ENCODE peak calls at places on chromosomes 13 and 19, in ten cellular contexts. K is uterus; Q is right cardiac atrium; H is prostate gland; P is CD4-positive, CD25-positive, alpha-beta regulatory T cell; T is mammary epithelial cell; C is neural progenitor cell; N is fibroblast of lung; J is body of pancreas; B is Panc1. L is an unnamed sample.

GRCh38 chr13:97342136-97342535 is 91.8 kb upstream of the RAP2A start:
- DNase-seq in K (no peak), Q (no peak), H (no peak), P (no peak), T (no peak), C (no peak), N (no peak), J (no peak), B (no peak), L (no peak)

GRCh38 chr13:33353646-33354045 is 68.1 kb upstream of the STARD13 start:
- DNase-seq in K (no peak), Q (no peak), H (no peak), P (no peak), T (no peak), C (no peak), N (no peak), J (no peak), B (no peak), L (no peak)

GRCh38 chr19:39166571-39167391 is 30.0 kb upstream of the NCCRP1 start:
- DNase-seq in K (peak; percentile 78), Q (peak; percentile 92), H (peak; percentile 89), P (no peak), T (peak; percentile 42), C (peak; percentile 40), N (peak; percentile 21), J (peak; percentile 88), B (no peak), L (peak; percentile 92)

GRCh38 chr13:52713894-52714293 is 25.7 kb downstream of the CNMD start:
- DNase-seq in K (no peak), Q (peak; percentile 73), H (no peak), P (no peak), T (no peak), C (no peak), N (no peak), J (no peak), B (no peak), L (peak; percentile 18)

GRCh38 chr13:87656311-87656710 is 14.9 kb upstream of the SLITRK5 start:
- DNase-seq in K (no peak), Q (no peak), H (no peak), P (no peak), T (no peak), C (peak; percentile 20), N (peak; percentile 70), J (no peak), B (no peak), L (no peak)

GRCh38 chr19:30906871-30907270 is 442.4 kb downstream of the TSHZ3 start:
- DNase-seq in K (no peak), Q (no peak), H (no peak), P (no peak), T (no peak), C (no peak), N (no peak), J (no peak), B (no peak), L (no peak)

GRCh38 chr19:13207237-13208130 is 57.3 kb downstream of the IER2 start:
- DNase-seq in K (peak; percentile 41), Q (peak; percentile 80), H (no peak), P (no peak), T (no peak), C (peak; percentile 45), N (no peak), J (no peak), B (no peak), L (no peak)

GRCh38 chr13:30148171-30148754 is 159.1 kb downstream of the KATNAL1 start:
- DNase-seq in K (no peak), Q (peak; percentile 63), H (no peak), P (peak; percentile 78), T (no peak), C (no peak), N (no peak), J (no peak), B (no peak), L (no peak)

GRCh38 chr13:20378721-20379120 is 146.6 kb upstream of the GJB6 start:
- DNase-seq in K (no peak), Q (no peak), H (no peak), P (no peak), T (no peak), C (no peak), N (no peak), J (no peak), B (no peak), L (no peak)

GRCh38 chr19:43576479-43576878 is 878 bp downstream of the PINLYP start:
- DNase-seq in K (no peak), Q (no peak), H (no peak), P (no peak), T (peak; percentile 41), C (no peak), N (no peak), J (no peak), B (no peak), L (no peak)

GRCh38 chr19:38134538-38135149 is 89.4 kb downstream of the DPF1 start:
- DNase-seq in K (no peak), Q (no peak), H (no peak), P (no peak), T (peak; percentile 39), C (peak; percentile 78), N (peak; percentile 55), J (peak; percentile 34), B (peak; percentile 25), L (peak; percentile 40)

GRCh38 chr19:31531326-31531725 is 182.1 kb upstream of the TSHZ3 start:
- DNase-seq in K (no peak), Q (no peak), H (no peak), P (no peak), T (no peak), C (no peak), N (no peak), J (no peak), B (no peak), L (no peak)

DNA sequence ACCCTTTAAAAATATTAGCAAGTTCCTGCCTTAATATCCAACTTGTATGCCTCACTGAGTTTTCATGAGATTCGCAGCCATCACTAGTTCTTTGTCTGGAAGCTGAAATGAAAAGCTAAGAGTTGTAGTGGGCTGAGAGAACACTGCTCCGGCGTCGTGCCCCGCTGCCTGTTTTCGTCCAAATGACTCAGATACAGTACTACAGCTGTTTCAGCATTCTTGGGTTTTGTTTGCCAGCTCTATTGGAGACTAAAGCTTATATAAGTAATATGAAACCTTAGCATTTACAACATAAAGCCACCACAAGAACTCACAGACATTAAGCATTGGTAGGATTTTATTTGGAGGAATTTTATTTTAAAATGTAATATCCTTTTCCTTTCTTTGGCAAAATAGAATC is 299.7 kb downstream of the DLEU7 start:
- DNase-seq in K (no peak), Q (peak; percentile 76), H (no peak), P (no peak), T (no peak), C (peak; percentile 26), N (peak; percentile 94), J (no peak), B (no peak), L (no peak)
- H3K27ac ChIP-seq in K (no peak overlapping the region), Q (no peak overlapping the region), H (no peak overlapping the region), P (no peak overlapping the region), T (no peak overlapping the region), C (no peak overlapping the region), N (no peak overlapping the region), J (no peak overlapping the region), B (no peak overlapping the region), L (no peak overlapping the region)

GRCh38 chr19:11483176-11484111 is 2.6 kb upstream of the ELAVL3 start:
- DNase-seq in K (no peak), Q (peak; percentile 53), H (no peak), P (no peak), T (no peak), C (no peak), N (no peak), J (no peak), B (no peak), L (no peak)
- H3K27me3 ChIP-seq in K (peaks cover 21% of the 10 kb centered on the region), Q (no peaks in the 10 kb centered on the region), H (peaks cover 26% of the 10 kb centered on the region), P (no peaks in the 10 kb centered on the region), T (peaks cover 25% of the 10 kb centered on the region), C (peaks cover 47% of the 10 kb centered on the region), N (peaks cover 29% of the 10 kb centered on the region), J (no peaks in the 10 kb centered on the region), B (no peaks in the 10 kb centered on the region), L (peaks cover 39% of the 10 kb centered on the region)

GRCh38 chr13:48561461-48562224 is 28.8 kb upstream of the RCBTB2 start:
- DNase-seq in K (no peak), Q (no peak), H (no peak), P (no peak), T (no peak), C (no peak), N (no peak), J (no peak), B (no peak), L (no peak)

GRCh38 chr13:48563611-48564010 is 30.7 kb upstream of the RCBTB2 start:
- DNase-seq in K (no peak), Q (no peak), H (no peak), P (no peak), T (no peak), C (no peak), N (no peak), J (no peak), B (no peak), L (no peak)

GRCh38 chr13:48562296-48563066 is 29.6 kb upstream of the RCBTB2 start:
- DNase-seq in K (no peak), Q (no peak), H (no peak), P (peak; percentile 85), T (peak; percentile 84), C (no peak), N (no peak), J (no peak), B (no peak), L (no peak)

GRCh38 chr13:48559638-48560320 is 26.9 kb upstream of the RCBTB2 start:
- DNase-seq in K (no peak), Q (no peak), H (no peak), P (no peak), T (peak; percentile 84), C (no peak), N (peak; percentile 60), J (no peak), B (peak; percentile 22), L (no peak)

GRCh38 chr13:48560657-48561337 is 27.9 kb upstream of the RCBTB2 start:
- DNase-seq in K (no peak), Q (no peak), H (no peak), P (no peak), T (no peak), C (no peak), N (no peak), J (no peak), B (no peak), L (no peak)
- H3K4me1 ChIP-seq in K (no peaks in the 10 kb centered on the region), Q (no peaks in the 10 kb centered on the region), H (no peaks in the 10 kb centered on the region), P (peaks cover 35% of the 10 kb centered on the region), T (peaks cover 13% of the 10 kb centered on the region), C (no peaks in the 10 kb centered on the region), N (no peaks in the 10 kb centered on the region), J (no peaks in the 10 kb centered on the region), B (no peaks in the 10 kb centered on the region), L (no peaks in the 10 kb centered on the region)

GRCh38 chr13:113646921-113647340 is 11.1 kb downstream of the ATP4B start:
- DNase-seq in K (peak; percentile 9), Q (peak; percentile 16), H (no peak), P (no peak), T (no peak), C (no peak), N (no peak), J (peak; percentile 11), B (no peak), L (no peak)
- H3K27ac ChIP-seq in K (no peak overlapping the region), Q (no peak overlapping the region), H (peak overlapping the region; percentile 2), P (no peak overlapping the region), T (no peak overlapping the region), C (no peak overlapping the region), N (no peak overlapping the region), J (peak overlapping the region; percentile 85), B (no peak overlapping the region), L (peak overlapping the region; percentile 58)

GRCh38 chr19:3113100-3114017 is 19.2 kb downstream of the GNA11 start:
- DNase-seq in K (no peak), Q (peak; percentile 41), H (no peak), P (no peak), T (no peak), C (no peak), N (no peak), J (no peak), B (no peak), L (no peak)
- H3K27me3 ChIP-seq in K (no peaks in the 10 kb centered on the region), Q (no peaks in the 10 kb centered on the region), H (no peaks in the 10 kb centered on the region), P (no peaks in the 10 kb centered on the region), T (no peaks in the 10 kb centered on the region), C (no peaks in the 10 kb centered on the region), N (no peaks in the 10 kb centered on the region), J (no peaks in the 10 kb centered on the region), B (no peaks in the 10 kb centered on the region), L (no peaks in the 10 kb centered on the region)